ENCODE peak calls at places on chromosome 3, in eight cellular contexts. One of them, this sample, is unnamed. For H3K4me1, the result is how much of the 10 kb centered on the place peaks cover.

GRCh38 chr3:30426319-30426993 is 179.9 kb upstream of the TGFBR2 start:
- DNase-seq in cardiac muscle cell: peak
- DNase-seq in GM23338: peak
- DNase-seq in stomach: no peak
- DNase-seq in heart left ventricle: peak
- DNase-seq in trophoblast cell: no peak
- DNase-seq in heart right ventricle: peak
- DNase-seq in neural progenitor cell: peak
- DNase-seq in this sample: no peak

GRCh38 chr3:179613807-179614206 is 9.2 kb downstream of the NDUFB5 start:
- DNase-seq in cardiac muscle cell: no peak
- DNase-seq in GM23338: no peak
- DNase-seq in stomach: no peak
- DNase-seq in heart left ventricle: no peak
- DNase-seq in trophoblast cell: peak
- DNase-seq in heart right ventricle: no peak
- DNase-seq in neural progenitor cell: no peak
- DNase-seq in this sample: no peak

GRCh38 chr3:188205992-188206416 is 52.0 kb downstream of the LPP start:
- DNase-seq in cardiac muscle cell: no peak
- DNase-seq in GM23338: peak
- DNase-seq in stomach: no peak
- DNase-seq in heart left ventricle: no peak
- DNase-seq in trophoblast cell: peak
- DNase-seq in heart right ventricle: no peak
- DNase-seq in neural progenitor cell: peak
- DNase-seq in this sample: peak

GRCh38 chr3:170728181-170728580 is 141.8 kb downstream of the RPL22L1 start:
- DNase-seq in cardiac muscle cell: no peak
- DNase-seq in GM23338: no peak
- DNase-seq in stomach: no peak
- DNase-seq in heart left ventricle: no peak
- DNase-seq in trophoblast cell: no peak
- DNase-seq in heart right ventricle: no peak
- DNase-seq in neural progenitor cell: no peak
- DNase-seq in this sample: no peak

GRCh38 chr3:40713306-40713705 is 188.5 kb downstream of the ZNF621 start:
- DNase-seq in cardiac muscle cell: no peak
- DNase-seq in GM23338: no peak
- DNase-seq in stomach: no peak
- DNase-seq in heart left ventricle: no peak
- DNase-seq in trophoblast cell: no peak
- DNase-seq in heart right ventricle: no peak
- DNase-seq in neural progenitor cell: no peak
- DNase-seq in this sample: no peak

GRCh38 chr3:154943981-154944380 is 136.1 kb upstream of the MME start:
- DNase-seq in cardiac muscle cell: no peak
- DNase-seq in GM23338: no peak
- DNase-seq in stomach: no peak
- DNase-seq in heart left ventricle: no peak
- DNase-seq in trophoblast cell: no peak
- DNase-seq in heart right ventricle: no peak
- DNase-seq in neural progenitor cell: no peak
- DNase-seq in this sample: no peak

GRCh38 chr3:147940846-147941245 is 531.7 kb downstream of the ZIC1 start:
- DNase-seq in cardiac muscle cell: no peak
- DNase-seq in GM23338: no peak
- DNase-seq in stomach: no peak
- DNase-seq in heart left ventricle: no peak
- DNase-seq in trophoblast cell: no peak
- DNase-seq in heart right ventricle: no peak
- DNase-seq in neural progenitor cell: no peak
- DNase-seq in this sample: no peak

GRCh38 chr3:107661447-107662108 is 138.8 kb downstream of the BBX start:
- DNase-seq in cardiac muscle cell: no peak
- DNase-seq in GM23338: no peak
- DNase-seq in stomach: no peak
- DNase-seq in heart left ventricle: no peak
- DNase-seq in trophoblast cell: no peak
- DNase-seq in heart right ventricle: no peak
- DNase-seq in neural progenitor cell: no peak
- DNase-seq in this sample: no peak

GRCh38 chr3:69999191-70000027 is at the start of gene SAMMSON:
- DNase-seq in cardiac muscle cell: no peak
- DNase-seq in GM23338: peak
- DNase-seq in stomach: no peak
- DNase-seq in heart left ventricle: no peak
- DNase-seq in trophoblast cell: no peak
- DNase-seq in heart right ventricle: no peak
- DNase-seq in neural progenitor cell: no peak
- DNase-seq in this sample: no peak

GRCh38 chr3:43455233-43455632 is 166.6 kb downstream of the ANO10 start:
- DNase-seq in cardiac muscle cell: peak
- DNase-seq in GM23338: no peak
- DNase-seq in stomach: no peak
- DNase-seq in heart left ventricle: peak
- DNase-seq in trophoblast cell: peak
- DNase-seq in heart right ventricle: no peak
- DNase-seq in neural progenitor cell: no peak
- DNase-seq in this sample: peak

GRCh38 chr3:150775001-150775599 is 12.1 kb upstream of the SIAH2 start:
- DNase-seq in cardiac muscle cell: no peak
- DNase-seq in GM23338: no peak
- DNase-seq in stomach: no peak
- DNase-seq in heart left ventricle: no peak
- DNase-seq in trophoblast cell: peak
- DNase-seq in heart right ventricle: no peak
- DNase-seq in neural progenitor cell: no peak
- DNase-seq in this sample: no peak

GRCh38 chr3:100402150-100402706 is 889 bp downstream of the LNP1 start:
- DNase-seq in cardiac muscle cell: peak
- DNase-seq in GM23338: peak
- DNase-seq in stomach: no peak
- DNase-seq in heart left ventricle: no peak
- DNase-seq in trophoblast cell: peak
- DNase-seq in heart right ventricle: no peak
- DNase-seq in neural progenitor cell: no peak
- DNase-seq in this sample: no peak

GRCh38 chr3:101102678-101103296 is 109.6 kb upstream of the ABI3BP start:
- DNase-seq in cardiac muscle cell: no peak
- DNase-seq in GM23338: no peak
- DNase-seq in stomach: no peak
- DNase-seq in heart left ventricle: no peak
- DNase-seq in trophoblast cell: no peak
- DNase-seq in heart right ventricle: no peak
- DNase-seq in neural progenitor cell: no peak
- DNase-seq in this sample: no peak

GRCh38 chr3:45084820-45085816 is 59.0 kb downstream of the CLEC3B start:
- DNase-seq in cardiac muscle cell: no peak
- DNase-seq in GM23338: no peak
- DNase-seq in stomach: no peak
- DNase-seq in heart left ventricle: no peak
- DNase-seq in trophoblast cell: peak
- DNase-seq in heart right ventricle: no peak
- DNase-seq in neural progenitor cell: no peak
- DNase-seq in this sample: no peak

GRCh38 chr3:41318520-41318919 is 119.2 kb downstream of the CTNNB1 start:
- DNase-seq in cardiac muscle cell: no peak
- DNase-seq in GM23338: no peak
- DNase-seq in stomach: no peak
- DNase-seq in heart left ventricle: no peak
- DNase-seq in trophoblast cell: peak
- DNase-seq in heart right ventricle: no peak
- DNase-seq in neural progenitor cell: peak
- DNase-seq in this sample: no peak

GRCh38 chr3:24598691-24599090 is 104.0 kb upstream of the THRB start:
- DNase-seq in cardiac muscle cell: no peak
- DNase-seq in GM23338: peak
- DNase-seq in stomach: no peak
- DNase-seq in heart left ventricle: no peak
- DNase-seq in trophoblast cell: peak
- DNase-seq in heart right ventricle: no peak
- DNase-seq in neural progenitor cell: no peak
- DNase-seq in this sample: peak

GRCh38 chr3:27792869-27793268 is 70.7 kb upstream of the EOMES start:
- DNase-seq in cardiac muscle cell: no peak
- DNase-seq in GM23338: no peak
- DNase-seq in stomach: no peak
- DNase-seq in heart left ventricle: no peak
- DNase-seq in trophoblast cell: no peak
- DNase-seq in heart right ventricle: no peak
- DNase-seq in neural progenitor cell: no peak
- DNase-seq in this sample: no peak

GRCh38 chr3:134449277-134449676 is 36.5 kb downstream of the ANAPC13 start:
- DNase-seq in cardiac muscle cell: peak
- DNase-seq in GM23338: peak
- DNase-seq in stomach: peak
- DNase-seq in heart left ventricle: no peak
- DNase-seq in trophoblast cell: peak
- DNase-seq in heart right ventricle: no peak
- DNase-seq in neural progenitor cell: peak
- DNase-seq in this sample: peak

GRCh38 chr3:197339841-197340520 is 41.6 kb upstream of the DLG1 start:
- DNase-seq in cardiac muscle cell: no peak
- DNase-seq in GM23338: no peak
- DNase-seq in stomach: no peak
- DNase-seq in heart left ventricle: no peak
- DNase-seq in trophoblast cell: no peak
- DNase-seq in heart right ventricle: no peak
- DNase-seq in neural progenitor cell: no peak
- DNase-seq in this sample: no peak

GRCh38 chr3:36815375-36815774 is 51.0 kb upstream of the DCLK3 start:
- DNase-seq in cardiac muscle cell: no peak
- DNase-seq in GM23338: no peak
- DNase-seq in stomach: no peak
- DNase-seq in heart left ventricle: no peak
- DNase-seq in trophoblast cell: peak
- DNase-seq in heart right ventricle: no peak
- DNase-seq in neural progenitor cell: no peak
- DNase-seq in this sample: no peak

GRCh38 chr3:129892486-129892856 is 1.0 kb downstream of the TMCC1 start:
- DNase-seq in cardiac muscle cell: peak
- DNase-seq in GM23338: no peak
- DNase-seq in stomach: no peak
- DNase-seq in heart left ventricle: no peak
- DNase-seq in trophoblast cell: peak
- DNase-seq in heart right ventricle: no peak
- DNase-seq in neural progenitor cell: no peak
- DNase-seq in this sample: no peak

GRCh38 chr3:133448478-133449122 is 48.7 kb downstream of the BFSP2 start:
- DNase-seq in cardiac muscle cell: no peak
- DNase-seq in GM23338: no peak
- DNase-seq in stomach: no peak
- DNase-seq in heart left ventricle: no peak
- DNase-seq in trophoblast cell: no peak
- DNase-seq in heart right ventricle: no peak
- DNase-seq in neural progenitor cell: no peak
- DNase-seq in this sample: peak

GRCh38 chr3:123404391-123404790 is 44.5 kb downstream of the ADCY5 start:
- DNase-seq in cardiac muscle cell: no peak
- DNase-seq in GM23338: no peak
- DNase-seq in stomach: no peak
- DNase-seq in heart left ventricle: peak
- DNase-seq in trophoblast cell: no peak
- DNase-seq in heart right ventricle: no peak
- DNase-seq in neural progenitor cell: no peak
- DNase-seq in this sample: no peak

GRCh38 chr3:11634974-11635612 is 8.6 kb downstream of the VGLL4 start:
- DNase-seq in cardiac muscle cell: no peak
- DNase-seq in GM23338: no peak
- DNase-seq in stomach: no peak
- DNase-seq in heart left ventricle: no peak
- DNase-seq in trophoblast cell: no peak
- DNase-seq in heart right ventricle: no peak
- DNase-seq in neural progenitor cell: no peak
- DNase-seq in this sample: no peak
- H3K4me1 ChIP-seq in cardiac muscle cell: half or more
- H3K4me1 ChIP-seq in GM23338: half or more
- H3K4me1 ChIP-seq in stomach: half or more
- H3K4me1 ChIP-seq in heart left ventricle: under half
- H3K4me1 ChIP-seq in trophoblast cell: under half
- H3K4me1 ChIP-seq in heart right ventricle: half or more
- H3K4me1 ChIP-seq in neural progenitor cell: under half
- H3K4me1 ChIP-seq in this sample: under half

GRCh38 chr3:58200121-58200709 is 10.6 kb downstream of the DNASE1L3 start:
- DNase-seq in cardiac muscle cell: no peak
- DNase-seq in GM23338: no peak
- DNase-seq in stomach: no peak
- DNase-seq in heart left ventricle: no peak
- DNase-seq in trophoblast cell: no peak
- DNase-seq in heart right ventricle: no peak
- DNase-seq in neural progenitor cell: no peak
- DNase-seq in this sample: no peak
- H3K4me3 ChIP-seq in cardiac muscle cell: no peak
- H3K4me3 ChIP-seq in GM23338: no peak
- H3K4me3 ChIP-seq in stomach: no peak
- H3K4me3 ChIP-seq in heart left ventricle: no peak
- H3K4me3 ChIP-seq in trophoblast cell: no peak
- H3K4me3 ChIP-seq in heart right ventricle: no peak
- H3K4me3 ChIP-seq in neural progenitor cell: no peak
- H3K4me3 ChIP-seq in this sample: no peak

DNA sequence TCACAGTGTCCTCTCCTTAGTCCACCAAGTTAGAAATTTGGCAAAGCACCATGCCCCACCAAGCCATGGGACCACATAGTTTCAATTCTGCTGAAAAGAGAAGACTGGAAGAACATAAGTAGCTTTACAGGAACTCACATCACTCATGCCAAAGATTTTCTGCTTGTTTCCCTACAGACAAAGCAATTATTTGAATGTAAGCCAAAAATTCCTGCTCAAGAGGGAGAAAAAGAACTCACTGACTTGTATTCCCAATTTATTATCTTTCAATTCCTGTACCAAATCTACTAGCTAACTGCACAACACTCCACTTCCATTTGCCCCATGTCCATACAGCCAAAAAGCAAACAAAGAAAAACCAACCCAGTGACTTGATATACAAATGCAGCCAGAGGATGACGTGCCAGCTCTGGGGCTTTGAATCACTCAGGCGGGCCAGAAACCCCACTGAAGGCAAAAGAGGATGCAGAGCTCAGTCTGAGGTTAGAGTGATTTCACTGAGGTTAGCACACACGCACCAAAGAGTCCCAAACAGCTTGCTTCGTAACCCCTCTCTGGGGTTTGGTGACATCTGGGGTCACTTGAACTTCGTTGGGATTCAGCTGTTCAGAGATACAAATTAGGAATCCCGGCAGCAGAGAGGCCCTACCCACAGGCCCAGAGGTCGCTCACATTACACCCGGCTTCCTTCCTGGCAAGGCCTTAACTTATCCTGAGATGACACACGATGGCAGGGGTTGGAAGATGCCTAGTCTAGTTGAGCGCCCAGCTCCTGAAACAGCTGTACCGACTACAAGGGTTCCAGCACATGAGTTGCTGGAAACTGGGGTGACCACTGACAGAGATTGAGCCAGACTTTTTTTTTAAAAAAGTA is 1.7 kb downstream of the RFTN1 start:
- DNase-seq in cardiac muscle cell: no peak
- DNase-seq in GM23338: peak
- DNase-seq in stomach: peak
- DNase-seq in heart left ventricle: peak
- DNase-seq in trophoblast cell: peak
- DNase-seq in heart right ventricle: peak
- DNase-seq in neural progenitor cell: peak
- DNase-seq in this sample: peak
- H3K4me1 ChIP-seq in cardiac muscle cell: under half
- H3K4me1 ChIP-seq in GM23338: under half
- H3K4me1 ChIP-seq in stomach: under half
- H3K4me1 ChIP-seq in heart left ventricle: under half
- H3K4me1 ChIP-seq in trophoblast cell: under half
- H3K4me1 ChIP-seq in heart right ventricle: half or more
- H3K4me1 ChIP-seq in neural progenitor cell: under half
- H3K4me1 ChIP-seq in this sample: under half

GRCh38 chr3:122183893-122184590 is 574 bp downstream of the CASR start:
- DNase-seq in cardiac muscle cell: peak
- DNase-seq in GM23338: peak
- DNase-seq in stomach: no peak
- DNase-seq in heart left ventricle: no peak
- DNase-seq in trophoblast cell: no peak
- DNase-seq in heart right ventricle: no peak
- DNase-seq in neural progenitor cell: peak
- DNase-seq in this sample: no peak
- H3K4me3 ChIP-seq in cardiac muscle cell: peak
- H3K4me3 ChIP-seq in GM23338: peak
- H3K4me3 ChIP-seq in stomach: no peak
- H3K4me3 ChIP-seq in heart left ventricle: peak
- H3K4me3 ChIP-seq in trophoblast cell: peak
- H3K4me3 ChIP-seq in heart right ventricle: peak
- H3K4me3 ChIP-seq in neural progenitor cell: peak
- H3K4me3 ChIP-seq in this sample: peak